ENCODE peak calls at places on chromosomes 11 and 22, in seven cellular contexts. H is transverse colon, R is H1, V is H54, D is spleen, G is ovary, N is esophagus squamous epithelium. Z is an unnamed sample.

GRCh38 chr11:101336155-101336554 is 206.5 kb upstream of the PGR start:
- DNase-seq in N (no peak), G (no peak), D (no peak), R (no peak), H (no peak), V (no peak), Z (no peak)

GRCh38 chr11:130725417-130726233 is 190.7 kb downstream of the SNX19 start:
- DNase-seq in G (no peak), D (no peak), N (no peak), V (peak; percentile 7), H (no peak), R (no peak), Z (no peak)

GRCh38 chr11:102643941-102644340 is 18.8 kb upstream of the MMP20 start:
- DNase-seq in R (no peak), N (no peak), D (no peak), V (no peak), G (no peak), H (no peak), Z (no peak)

GRCh38 chr11:104343578-104343977 is 179.6 kb upstream of the PDGFD start:
- DNase-seq in H (no peak), D (no peak), G (no peak), R (no peak), N (no peak), V (no peak), Z (no peak)

GRCh38 chr11:90774727-90775572 is 552.1 kb upstream of the CHORDC1 start:
- DNase-seq in H (no peak), G (peak; percentile 2), R (peak; percentile 10), D (no peak), N (no peak), V (no peak), Z (no peak)

GRCh38 chr11:107928767-107929507 is 689 bp downstream of the RAB39A start:
- DNase-seq in G (no peak), D (peak; percentile 78), N (no peak), V (no peak), R (no peak), H (peak; percentile 10), Z (no peak)

GRCh38 chr11:128521697-128522062 is 65.7 kb downstream of the ETS1 start:
- DNase-seq in N (no peak), R (no peak), H (no peak), D (peak; percentile 87), V (no peak), G (peak; percentile 68), Z (peak; percentile 23)

GRCh38 chr11:62727833-62728721 is at the start of gene TTC9C:
- DNase-seq in R (peak; percentile 74), H (peak; percentile 93), D (peak; percentile 94), N (peak; percentile 78), V (peak; percentile 64), G (peak; percentile 85), Z (peak; percentile 90)

GRCh38 chr22:36447634-36448033 is 33.8 kb downstream of the TXN2 start:
- DNase-seq in D (no peak), R (no peak), N (no peak), H (no peak), G (no peak), V (no peak), Z (no peak)

GRCh38 chr11:1260023-1260501 is 37.2 kb downstream of the MUC5B start:
- DNase-seq in G (no peak), H (peak; percentile 73), N (no peak), V (peak; percentile 67), D (no peak), R (no peak), Z (peak; percentile 10)

GRCh38 chr11:2781413-2782274 is 81.8 kb upstream of the KCNQ1OT1 start:
- DNase-seq in V (no peak), H (peak; percentile 7), R (no peak), D (peak; percentile 60), G (peak; percentile 45), N (no peak), Z (peak; percentile 25)

GRCh38 chr11:47176328-47177228 is at the start of gene ARFGAP2:
- DNase-seq in N (peak; percentile 90), D (peak; percentile 100), H (peak; percentile 97), V (peak; percentile 100), R (no peak), G (peak; percentile 96), Z (peak; percentile 98)
- TF ChIP-seq POLR2A in N (no peak), D (no peak), H (no peak), V (no peak), R (no peak), G (peak; percentile 62), Z (no peak)

DNA sequence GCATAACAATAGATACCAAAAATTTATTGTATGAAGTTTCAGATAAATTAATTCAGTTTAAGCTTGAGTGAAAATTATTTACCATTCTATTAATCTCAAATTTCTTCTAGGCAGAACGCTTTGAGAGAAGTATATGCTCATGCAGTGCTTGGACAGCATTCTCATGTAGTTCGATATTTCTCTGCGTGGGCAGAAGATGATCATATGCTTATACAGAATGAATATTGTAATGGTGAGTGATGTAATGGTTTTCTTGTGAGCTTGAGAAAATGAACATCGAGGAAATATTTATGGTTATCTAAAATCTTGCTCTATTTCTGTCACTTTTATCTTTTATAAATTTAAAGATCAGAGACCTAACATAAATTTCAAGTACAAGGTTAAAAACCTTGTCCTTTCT is 3.6 kb downstream of the WEE1 start:
- DNase-seq in D (no peak), N (no peak), G (no peak), R (no peak), H (no peak), V (no peak), Z (no peak)
- TF ChIP-seq POLR2A in D (no peak), N (no peak), G (no peak), R (no peak), H (no peak), V (no peak), Z (no peak)

GRCh38 chr11:74460481-74461154 is 6.7 kb downstream of the KCNE3 start:
- DNase-seq in R (no peak), H (no peak), D (no peak), G (no peak), V (no peak), N (no peak), Z (no peak)
- TF ChIP-seq POLR2A in R (no peak), H (no peak), D (no peak), G (no peak), V (no peak), N (no peak), Z (no peak)

GRCh38 chr11:105870521-105871113 is 151.4 kb downstream of the MSANTD4 start:
- DNase-seq in N (no peak), D (no peak), V (no peak), G (no peak), R (no peak), H (no peak), Z (no peak)
- TF ChIP-seq POLR2A in N (no peak), D (no peak), V (no peak), G (no peak), R (no peak), H (no peak), Z (no peak)

DNA sequence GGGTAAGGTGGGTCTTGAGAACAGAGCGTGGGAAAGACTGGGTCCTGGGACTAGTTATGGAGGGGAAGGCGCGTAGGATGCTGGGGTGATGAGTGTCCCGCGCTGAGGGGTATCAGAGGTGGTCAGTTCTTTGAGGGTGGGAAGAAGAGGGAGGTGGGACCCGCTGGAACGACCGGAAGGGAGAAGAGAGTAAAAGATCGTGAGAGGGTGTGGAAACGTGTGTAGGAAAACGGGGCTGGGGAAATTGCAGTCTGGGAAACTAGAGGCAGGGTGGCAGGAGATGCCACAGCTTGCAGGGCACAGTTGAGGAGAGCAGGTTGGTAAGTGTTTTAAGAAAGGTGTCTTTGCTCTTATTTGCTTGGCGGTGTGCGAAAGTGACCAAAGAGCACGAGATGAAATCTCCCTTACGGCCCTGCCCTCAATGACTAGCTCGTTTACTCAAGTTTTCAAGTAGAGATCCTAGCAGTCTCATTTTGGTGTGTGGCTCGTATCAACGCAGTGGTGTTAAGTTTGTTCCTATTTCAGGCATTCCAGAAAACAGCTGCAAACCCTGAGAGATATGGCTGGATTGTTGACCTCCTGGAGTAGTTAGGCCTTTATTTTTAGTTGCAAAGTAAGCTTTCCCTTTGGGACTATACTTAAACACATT is 585 bp downstream of the STT3A start:
- DNase-seq in N (no peak), H (peak; percentile 22), G (no peak), D (no peak), R (no peak), V (peak; percentile 32), Z (peak; percentile 15)
- TF ChIP-seq POLR2A in N (no peak), H (no peak), G (no peak), D (no peak), R (no peak), V (no peak), Z (no peak)

GRCh38 chr11:64851831-64852337 is 7.4 kb upstream of the CDC42BPG start:
- DNase-seq in G (no peak), D (no peak), N (no peak), V (no peak), H (peak; percentile 62), R (no peak), Z (no peak)
- TF ChIP-seq POLR2A in G (no peak), D (peak; percentile 17), N (no peak), V (no peak), H (peak; percentile 16), R (no peak), Z (no peak)